ENCODE peak calls at places on chromosomes 7 and 10, in nine cellular contexts. One of them, this sample, is unnamed.

GRCh38 chr7:16098585-16099179 is 322.7 kb downstream of the CRPPA start:
- DNase-seq in AG04450: no peak
- DNase-seq in AG10803: peak
- DNase-seq in sigmoid colon: no peak
- DNase-seq in MM.1S: no peak
- DNase-seq in PC-3: peak
- DNase-seq in dorsolateral prefrontal cortex: no peak
- DNase-seq in pancreas: no peak
- DNase-seq in right atrium auricular region: no peak
- DNase-seq in this sample: no peak

GRCh38 chr7:35512716-35513115 is 182.2 kb downstream of the HERPUD2 start:
- DNase-seq in AG04450: no peak
- DNase-seq in AG10803: no peak
- DNase-seq in sigmoid colon: no peak
- DNase-seq in MM.1S: no peak
- DNase-seq in PC-3: no peak
- DNase-seq in dorsolateral prefrontal cortex: no peak
- DNase-seq in pancreas: no peak
- DNase-seq in right atrium auricular region: no peak
- DNase-seq in this sample: no peak

GRCh38 chr7:68401313-68401712 is 1197.0 kb upstream of the AUTS2 start:
- DNase-seq in AG04450: no peak
- DNase-seq in AG10803: no peak
- DNase-seq in sigmoid colon: no peak
- DNase-seq in MM.1S: peak
- DNase-seq in PC-3: no peak
- DNase-seq in dorsolateral prefrontal cortex: no peak
- DNase-seq in pancreas: no peak
- DNase-seq in right atrium auricular region: no peak
- DNase-seq in this sample: no peak

GRCh38 chr7:2247141-2247985 is 5.3 kb downstream of the NUDT1 start:
- DNase-seq in AG04450: no peak
- DNase-seq in AG10803: no peak
- DNase-seq in sigmoid colon: no peak
- DNase-seq in MM.1S: no peak
- DNase-seq in PC-3: peak
- DNase-seq in dorsolateral prefrontal cortex: no peak
- DNase-seq in pancreas: no peak
- DNase-seq in right atrium auricular region: no peak
- DNase-seq in this sample: no peak

GRCh38 chr10:26969145-26969926 is 108.6 kb upstream of the ABI1 start:
- DNase-seq in AG04450: no peak
- DNase-seq in AG10803: peak
- DNase-seq in sigmoid colon: no peak
- DNase-seq in MM.1S: no peak
- DNase-seq in PC-3: no peak
- DNase-seq in dorsolateral prefrontal cortex: no peak
- DNase-seq in pancreas: no peak
- DNase-seq in right atrium auricular region: no peak
- DNase-seq in this sample: no peak

GRCh38 chr10:113982745-113983144 is 60.9 kb upstream of the ADRB1 start:
- DNase-seq in AG04450: no peak
- DNase-seq in AG10803: no peak
- DNase-seq in sigmoid colon: no peak
- DNase-seq in MM.1S: peak
- DNase-seq in PC-3: peak
- DNase-seq in dorsolateral prefrontal cortex: no peak
- DNase-seq in pancreas: peak
- DNase-seq in right atrium auricular region: no peak
- DNase-seq in this sample: no peak

GRCh38 chr10:52314822-52315552 is 906 bp downstream of the DKK1 start:
- DNase-seq in AG04450: no peak
- DNase-seq in AG10803: peak
- DNase-seq in sigmoid colon: no peak
- DNase-seq in MM.1S: peak
- DNase-seq in PC-3: peak
- DNase-seq in dorsolateral prefrontal cortex: no peak
- DNase-seq in pancreas: peak
- DNase-seq in right atrium auricular region: no peak
- DNase-seq in this sample: no peak

GRCh38 chr7:157602581-157602980 is 265.8 kb downstream of the DNAJB6 start:
- DNase-seq in AG04450: no peak
- DNase-seq in AG10803: no peak
- DNase-seq in sigmoid colon: peak
- DNase-seq in MM.1S: no peak
- DNase-seq in PC-3: no peak
- DNase-seq in dorsolateral prefrontal cortex: no peak
- DNase-seq in pancreas: no peak
- DNase-seq in right atrium auricular region: no peak
- DNase-seq in this sample: no peak

GRCh38 chr7:76165973-76166403 is 35.7 kb upstream of the SRRM3 start:
- DNase-seq in AG04450: no peak
- DNase-seq in AG10803: no peak
- DNase-seq in sigmoid colon: no peak
- DNase-seq in MM.1S: no peak
- DNase-seq in PC-3: no peak
- DNase-seq in dorsolateral prefrontal cortex: peak
- DNase-seq in pancreas: no peak
- DNase-seq in right atrium auricular region: no peak
- DNase-seq in this sample: no peak

GRCh38 chr7:44286182-44286617 is 39.2 kb downstream of the CAMK2B start:
- DNase-seq in AG04450: no peak
- DNase-seq in AG10803: no peak
- DNase-seq in sigmoid colon: peak
- DNase-seq in MM.1S: no peak
- DNase-seq in PC-3: no peak
- DNase-seq in dorsolateral prefrontal cortex: peak
- DNase-seq in pancreas: no peak
- DNase-seq in right atrium auricular region: no peak
- DNase-seq in this sample: no peak

GRCh38 chr10:84352251-84352842 is 24.0 kb downstream of the CCSER2 start:
- DNase-seq in AG04450: no peak
- DNase-seq in AG10803: peak
- DNase-seq in sigmoid colon: peak
- DNase-seq in MM.1S: peak
- DNase-seq in PC-3: peak
- DNase-seq in dorsolateral prefrontal cortex: peak
- DNase-seq in pancreas: peak
- DNase-seq in right atrium auricular region: no peak
- DNase-seq in this sample: peak

GRCh38 chr7:147485660-147486210 is 1104.8 kb upstream of the C7orf33 start:
- DNase-seq in AG04450: no peak
- DNase-seq in AG10803: no peak
- DNase-seq in sigmoid colon: no peak
- DNase-seq in MM.1S: no peak
- DNase-seq in PC-3: peak
- DNase-seq in dorsolateral prefrontal cortex: no peak
- DNase-seq in pancreas: no peak
- DNase-seq in right atrium auricular region: no peak
- DNase-seq in this sample: no peak

GRCh38 chr7:151017953-151018420 is 6.3 kb downstream of the ATG9B start:
- DNase-seq in AG04450: no peak
- DNase-seq in AG10803: peak
- DNase-seq in sigmoid colon: peak
- DNase-seq in MM.1S: peak
- DNase-seq in PC-3: peak
- DNase-seq in dorsolateral prefrontal cortex: peak
- DNase-seq in pancreas: peak
- DNase-seq in right atrium auricular region: no peak
- DNase-seq in this sample: peak

GRCh38 chr7:128914566-128915151 is 4.2 kb upstream of the KCP start:
- DNase-seq in AG04450: no peak
- DNase-seq in AG10803: no peak
- DNase-seq in sigmoid colon: peak
- DNase-seq in MM.1S: no peak
- DNase-seq in PC-3: no peak
- DNase-seq in dorsolateral prefrontal cortex: no peak
- DNase-seq in pancreas: no peak
- DNase-seq in right atrium auricular region: no peak
- DNase-seq in this sample: no peak

GRCh38 chr7:115004121-115004520 is 82.2 kb downstream of the MDFIC start:
- DNase-seq in AG04450: no peak
- DNase-seq in AG10803: no peak
- DNase-seq in sigmoid colon: no peak
- DNase-seq in MM.1S: no peak
- DNase-seq in PC-3: peak
- DNase-seq in dorsolateral prefrontal cortex: no peak
- DNase-seq in pancreas: no peak
- DNase-seq in right atrium auricular region: no peak
- DNase-seq in this sample: no peak

GRCh38 chr10:21327239-21327993 is 198.1 kb downstream of the SKIDA1 start:
- DNase-seq in AG04450: no peak
- DNase-seq in AG10803: no peak
- DNase-seq in sigmoid colon: no peak
- DNase-seq in MM.1S: no peak
- DNase-seq in PC-3: no peak
- DNase-seq in dorsolateral prefrontal cortex: no peak
- DNase-seq in pancreas: no peak
- DNase-seq in right atrium auricular region: no peak
- DNase-seq in this sample: no peak

DNA sequence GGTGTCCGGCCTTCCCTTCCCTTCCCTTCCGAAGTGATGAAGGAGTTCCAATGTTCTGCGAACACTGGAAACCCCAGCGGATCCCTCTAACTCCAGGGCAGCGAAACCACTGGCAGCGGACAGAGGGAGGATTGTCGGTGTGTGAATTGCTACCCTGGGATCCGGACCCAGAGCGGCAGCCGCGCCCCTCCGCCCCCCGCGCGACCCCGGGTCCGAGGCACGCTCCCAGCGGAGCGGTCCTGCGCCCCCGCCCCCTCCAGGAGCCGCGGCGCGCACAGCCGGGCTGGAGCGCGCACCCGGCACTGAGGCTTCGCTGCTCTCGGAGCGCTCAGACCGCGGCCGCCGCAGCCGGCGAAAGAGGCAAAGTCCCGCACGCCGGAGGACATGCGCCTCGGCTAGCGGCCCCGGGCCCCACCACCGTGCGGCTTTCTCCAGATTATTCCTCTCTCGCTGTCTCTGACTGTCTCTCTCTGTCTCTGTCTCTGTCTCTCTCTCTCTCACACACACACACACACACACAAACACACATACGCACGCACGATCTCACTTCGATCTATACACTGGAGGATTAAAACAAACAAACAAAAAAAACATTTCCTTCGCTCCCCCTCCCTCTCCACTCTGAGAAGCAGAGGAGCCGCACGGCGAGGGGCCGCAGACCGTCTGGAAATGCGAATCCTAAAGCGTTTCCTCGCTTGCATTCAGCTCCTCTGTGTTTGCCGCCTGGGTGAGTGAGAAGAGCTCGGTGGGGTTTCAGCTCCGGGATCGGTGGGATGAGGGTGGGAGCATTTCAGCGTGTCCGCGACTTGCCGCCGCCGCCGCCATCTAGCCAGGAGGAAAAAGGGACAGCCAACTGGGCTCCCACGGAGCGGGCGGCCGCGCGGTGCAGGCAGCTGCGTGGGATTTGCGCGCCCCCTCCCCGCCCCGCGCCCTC is at the start of gene PTPRZ1:
- DNase-seq in AG04450: no peak
- DNase-seq in AG10803: peak
- DNase-seq in sigmoid colon: no peak
- DNase-seq in MM.1S: peak
- DNase-seq in PC-3: no peak
- DNase-seq in dorsolateral prefrontal cortex: peak
- DNase-seq in pancreas: peak
- DNase-seq in right atrium auricular region: no peak
- DNase-seq in this sample: peak
- H3K4me3 ChIP-seq in AG04450: peak
- H3K4me3 ChIP-seq in AG10803: peak
- H3K4me3 ChIP-seq in sigmoid colon: peak
- H3K4me3 ChIP-seq in MM.1S: peak
- H3K4me3 ChIP-seq in PC-3: peak
- H3K4me3 ChIP-seq in dorsolateral prefrontal cortex: peak
- H3K4me3 ChIP-seq in pancreas: peak
- H3K4me3 ChIP-seq in right atrium auricular region: peak
- H3K4me3 ChIP-seq in this sample: peak

GRCh38 chr10:124680675-124681074 is 63.5 kb downstream of the FAM53B start:
- DNase-seq in AG04450: no peak
- DNase-seq in AG10803: no peak
- DNase-seq in sigmoid colon: peak
- DNase-seq in MM.1S: no peak
- DNase-seq in PC-3: no peak
- DNase-seq in dorsolateral prefrontal cortex: no peak
- DNase-seq in pancreas: peak
- DNase-seq in right atrium auricular region: peak
- DNase-seq in this sample: no peak
- H3K4me3 ChIP-seq in AG04450: no peak
- H3K4me3 ChIP-seq in AG10803: no peak
- H3K4me3 ChIP-seq in sigmoid colon: no peak
- H3K4me3 ChIP-seq in MM.1S: no peak
- H3K4me3 ChIP-seq in PC-3: no peak
- H3K4me3 ChIP-seq in dorsolateral prefrontal cortex: no peak
- H3K4me3 ChIP-seq in pancreas: no peak
- H3K4me3 ChIP-seq in right atrium auricular region: no peak
- H3K4me3 ChIP-seq in this sample: no peak

GRCh38 chr10:88975377-88975720 is 15.2 kb upstream of the FAS start:
- DNase-seq in AG04450: no peak
- DNase-seq in AG10803: no peak
- DNase-seq in sigmoid colon: no peak
- DNase-seq in MM.1S: no peak
- DNase-seq in PC-3: peak
- DNase-seq in dorsolateral prefrontal cortex: no peak
- DNase-seq in pancreas: no peak
- DNase-seq in right atrium auricular region: no peak
- DNase-seq in this sample: no peak
- H3K4me3 ChIP-seq in AG04450: peak
- H3K4me3 ChIP-seq in AG10803: peak
- H3K4me3 ChIP-seq in sigmoid colon: peak
- H3K4me3 ChIP-seq in MM.1S: peak
- H3K4me3 ChIP-seq in PC-3: peak
- H3K4me3 ChIP-seq in dorsolateral prefrontal cortex: peak
- H3K4me3 ChIP-seq in pancreas: peak
- H3K4me3 ChIP-seq in right atrium auricular region: peak
- H3K4me3 ChIP-seq in this sample: peak

DNA sequence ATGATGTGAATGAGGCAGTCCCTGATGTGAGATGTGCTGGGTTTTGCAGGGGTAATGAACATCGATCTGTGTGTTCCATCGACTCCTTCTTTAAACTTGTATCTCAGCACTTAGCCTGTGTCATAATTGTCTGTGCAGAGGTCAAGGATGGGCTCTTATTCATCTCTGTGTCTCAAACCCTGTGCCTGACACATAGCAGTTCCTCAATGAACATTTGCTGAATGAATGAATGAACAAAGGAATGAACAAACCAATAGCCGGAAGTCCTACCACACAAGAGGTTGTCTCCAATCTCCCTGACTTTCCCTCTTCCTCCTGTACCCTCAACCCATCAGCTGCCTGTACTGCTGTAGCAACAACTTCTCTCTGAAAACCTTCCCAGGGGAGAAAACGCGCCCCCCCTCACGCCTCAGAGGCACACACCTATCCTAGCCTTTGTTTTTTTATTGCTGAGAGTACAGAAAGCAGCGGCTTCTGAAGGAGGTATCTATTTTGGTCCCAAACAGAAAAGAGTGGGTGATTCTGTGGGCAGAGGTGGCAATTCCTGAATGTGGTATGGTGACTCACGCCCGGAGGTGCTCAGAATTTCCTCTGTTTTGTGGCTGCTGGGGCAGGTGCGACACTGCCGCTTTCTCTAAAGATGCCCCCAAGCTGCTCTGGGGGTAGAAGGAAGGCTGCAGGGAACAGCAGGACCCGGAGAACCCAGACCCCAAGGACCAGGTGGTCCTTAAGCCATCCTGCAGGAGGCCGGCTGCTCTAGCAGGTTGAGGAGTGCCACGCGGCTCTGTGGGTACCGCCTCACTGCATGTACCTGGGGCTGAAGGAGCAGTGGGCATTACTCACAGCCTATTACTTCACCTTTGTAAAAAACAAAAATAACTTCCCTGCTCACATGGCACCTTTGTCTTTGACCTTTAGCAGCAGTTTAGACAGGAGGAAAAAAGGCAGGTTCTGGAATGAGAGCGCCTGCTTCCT is 9.6 kb downstream of the IL2RA start:
- DNase-seq in AG04450: no peak
- DNase-seq in AG10803: no peak
- DNase-seq in sigmoid colon: peak
- DNase-seq in MM.1S: peak
- DNase-seq in PC-3: peak
- DNase-seq in dorsolateral prefrontal cortex: no peak
- DNase-seq in pancreas: no peak
- DNase-seq in right atrium auricular region: no peak
- DNase-seq in this sample: no peak
- H3K4me3 ChIP-seq in AG04450: no peak
- H3K4me3 ChIP-seq in AG10803: no peak
- H3K4me3 ChIP-seq in sigmoid colon: no peak
- H3K4me3 ChIP-seq in MM.1S: peak
- H3K4me3 ChIP-seq in PC-3: no peak
- H3K4me3 ChIP-seq in dorsolateral prefrontal cortex: no peak
- H3K4me3 ChIP-seq in pancreas: no peak
- H3K4me3 ChIP-seq in right atrium auricular region: no peak
- H3K4me3 ChIP-seq in this sample: no peak

This sample was measured in heart right ventricle.